ENCODE peak calls at places on chromosomes 2 and 18, in four cellular contexts. One of them, this sample, is unnamed.

GRCh38 chr2:196360650-196361049 is 189.3 kb upstream of the STK17B start:
- DNase-seq in SK-N-SH: no peak
- DNase-seq in HepG2: no peak
- DNase-seq in K562: no peak
- DNase-seq in this sample: no peak

GRCh38 chr2:231648579-231649174 is 56.0 kb downstream of the TEX44 start:
- DNase-seq in SK-N-SH: peak
- DNase-seq in HepG2: peak
- DNase-seq in K562: no peak
- DNase-seq in this sample: peak

GRCh38 chr2:166117491-166117890 is 10.3 kb downstream of the SCN1A start:
- DNase-seq in SK-N-SH: no peak
- DNase-seq in HepG2: no peak
- DNase-seq in K562: no peak
- DNase-seq in this sample: no peak

GRCh38 chr2:40511661-40512213 is 59.8 kb upstream of the SLC8A1 start:
- DNase-seq in SK-N-SH: no peak
- DNase-seq in HepG2: no peak
- DNase-seq in K562: no peak
- DNase-seq in this sample: no peak

GRCh38 chr18:13589316-13589715 is 137.0 kb downstream of the FAM210A start:
- DNase-seq in SK-N-SH: no peak
- DNase-seq in HepG2: no peak
- DNase-seq in K562: no peak
- DNase-seq in this sample: no peak

GRCh38 chr2:39671606-39672005 is 5.9 kb downstream of the TMEM178A start:
- DNase-seq in SK-N-SH: no peak
- DNase-seq in HepG2: no peak
- DNase-seq in K562: no peak
- DNase-seq in this sample: no peak

GRCh38 chr2:45652090-45653050 is 895 bp downstream of the PRKCE start:
- DNase-seq in SK-N-SH: peak
- DNase-seq in HepG2: no peak
- DNase-seq in K562: no peak
- DNase-seq in this sample: no peak

GRCh38 chr2:72689579-72690170 is 136.2 kb downstream of the EXOC6B start:
- DNase-seq in SK-N-SH: no peak
- DNase-seq in HepG2: no peak
- DNase-seq in K562: no peak
- DNase-seq in this sample: no peak

GRCh38 chr2:120503793-120504571 is 158.0 kb downstream of the INHBB start:
- DNase-seq in SK-N-SH: no peak
- DNase-seq in HepG2: peak
- DNase-seq in K562: no peak
- DNase-seq in this sample: no peak

GRCh38 chr2:119694994-119695521 is 16.1 kb downstream of the TMEM177 start:
- DNase-seq in SK-N-SH: no peak
- DNase-seq in HepG2: peak
- DNase-seq in K562: no peak
- DNase-seq in this sample: no peak

GRCh38 chr2:136957044-136957443 is 191.7 kb downstream of the THSD7B start:
- DNase-seq in SK-N-SH: no peak
- DNase-seq in HepG2: no peak
- DNase-seq in K562: no peak
- DNase-seq in this sample: no peak

GRCh38 chr2:212288308-212288707 is 250.3 kb downstream of the ERBB4 start:
- DNase-seq in SK-N-SH: no peak
- DNase-seq in HepG2: no peak
- DNase-seq in K562: no peak
- DNase-seq in this sample: no peak

GRCh38 chr2:200383380-200384110 is 77.1 kb downstream of the SPATS2L start:
- DNase-seq in SK-N-SH: no peak
- DNase-seq in HepG2: no peak
- DNase-seq in K562: no peak
- DNase-seq in this sample: no peak

GRCh38 chr2:239433777-239434396 is 33.1 kb upstream of the HDAC4 start:
- DNase-seq in SK-N-SH: no peak
- DNase-seq in HepG2: no peak
- DNase-seq in K562: no peak
- DNase-seq in this sample: peak

GRCh38 chr2:212227755-212228154 is 310.8 kb downstream of the ERBB4 start:
- DNase-seq in SK-N-SH: no peak
- DNase-seq in HepG2: peak
- DNase-seq in K562: no peak
- DNase-seq in this sample: peak

GRCh38 chr2:45354776-45355175 is 256.3 kb downstream of the SRBD1 start:
- DNase-seq in SK-N-SH: no peak
- DNase-seq in HepG2: no peak
- DNase-seq in K562: no peak
- DNase-seq in this sample: no peak

GRCh38 chr2:171836151-171836910 is 57.7 kb downstream of the SLC25A12 start:
- DNase-seq in SK-N-SH: no peak
- DNase-seq in HepG2: no peak
- DNase-seq in K562: no peak
- DNase-seq in this sample: no peak

GRCh38 chr18:80034852-80035406 is 695 bp downstream of the RBFA start:
- DNase-seq in SK-N-SH: no peak
- DNase-seq in HepG2: no peak
- DNase-seq in K562: no peak
- DNase-seq in this sample: no peak

GRCh38 chr2:6410265-6410664 is 455.4 kb downstream of the CMPK2 start:
- DNase-seq in SK-N-SH: no peak
- DNase-seq in HepG2: no peak
- DNase-seq in K562: no peak
- DNase-seq in this sample: no peak

GRCh38 chr18:46071894-46072867 is at the start of gene PSTPIP2:
- DNase-seq in SK-N-SH: peak
- DNase-seq in HepG2: no peak
- DNase-seq in K562: peak
- DNase-seq in this sample: peak

GRCh38 chr2:130896813-130897212 is 60.1 kb downstream of the ARHGEF4 start:
- DNase-seq in SK-N-SH: no peak
- DNase-seq in HepG2: no peak
- DNase-seq in K562: no peak
- DNase-seq in this sample: no peak

GRCh38 chr2:231613655-231614558 is 21.2 kb downstream of the TEX44 start:
- DNase-seq in SK-N-SH: peak
- DNase-seq in HepG2: peak
- DNase-seq in K562: peak
- DNase-seq in this sample: peak

GRCh38 chr2:81583311-81584108 is 1279.0 kb upstream of the LRRTM1 start:
- DNase-seq in SK-N-SH: no peak
- DNase-seq in HepG2: no peak
- DNase-seq in K562: no peak
- DNase-seq in this sample: no peak

GRCh38 chr18:46672062-46672970 is 15.3 kb upstream of the LOXHD1 start:
- DNase-seq in SK-N-SH: no peak
- DNase-seq in HepG2: no peak
- DNase-seq in K562: no peak
- DNase-seq in this sample: no peak

GRCh38 chr2:37816686-37817085 is 108.4 kb upstream of the RMDN2 start:
- DNase-seq in SK-N-SH: no peak
- DNase-seq in HepG2: no peak
- DNase-seq in K562: no peak
- DNase-seq in this sample: no peak

GRCh38 chr2:160417745-160418397 is 75.7 kb downstream of the RBMS1 start:
- DNase-seq in SK-N-SH: no peak
- DNase-seq in HepG2: no peak
- DNase-seq in K562: no peak
- DNase-seq in this sample: no peak

GRCh38 chr18:9643549-9643948 is 29.2 kb upstream of the PPP4R1 start:
- DNase-seq in SK-N-SH: no peak
- DNase-seq in HepG2: peak
- DNase-seq in K562: no peak
- DNase-seq in this sample: peak

GRCh38 chr18:63604791-63605567 is 17.8 kb downstream of the SERPINB13 start:
- DNase-seq in SK-N-SH: no peak
- DNase-seq in HepG2: no peak
- DNase-seq in K562: no peak
- DNase-seq in this sample: peak

GRCh38 chr18:79203017-79203605 is 133.9 kb downstream of the ATP9B start:
- DNase-seq in SK-N-SH: no peak
- DNase-seq in HepG2: no peak
- DNase-seq in K562: no peak
- DNase-seq in this sample: peak

GRCh38 chr18:23141022-23141999 is 6.0 kb downstream of the CABLES1 start:
- DNase-seq in SK-N-SH: peak
- DNase-seq in HepG2: peak
- DNase-seq in K562: no peak
- DNase-seq in this sample: no peak

GRCh38 chr2:38528008-38528442 is 74.7 kb downstream of the HNRNPLL start:
- DNase-seq in SK-N-SH: peak
- DNase-seq in HepG2: peak
- DNase-seq in K562: peak
- DNase-seq in this sample: no peak

GRCh38 chr2:150520887-150521664 is 33.6 kb upstream of the RND3 start:
- DNase-seq in SK-N-SH: no peak
- DNase-seq in HepG2: no peak
- DNase-seq in K562: no peak
- DNase-seq in this sample: no peak

GRCh38 chr18:54388203-54389142 is 30.8 kb downstream of the C18orf54 start:
- DNase-seq in SK-N-SH: no peak
- DNase-seq in HepG2: peak
- DNase-seq in K562: peak
- DNase-seq in this sample: peak

DNA sequence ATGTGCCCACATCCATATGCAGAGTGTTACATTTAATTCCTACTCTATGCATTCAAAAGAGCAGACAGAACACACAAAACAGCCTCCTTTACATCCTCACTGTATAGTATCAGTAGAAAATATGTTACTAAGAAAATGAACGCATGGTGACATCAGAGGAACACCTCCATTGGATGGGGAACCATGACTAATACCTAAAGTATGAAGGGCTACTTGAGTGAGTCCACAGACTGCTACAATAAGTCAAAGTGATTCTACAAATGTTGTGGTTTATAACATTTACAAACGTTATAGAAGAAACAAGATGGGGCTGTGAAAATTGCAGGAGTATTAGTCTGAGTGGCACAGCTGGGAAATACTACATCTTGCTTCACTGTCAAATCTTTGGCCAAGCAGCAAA is 1830.9 kb upstream of the PIK3C3 start:
- DNase-seq in SK-N-SH: no peak
- DNase-seq in HepG2: no peak
- DNase-seq in K562: no peak
- DNase-seq in this sample: no peak
- TF ChIP-seq ELF1 in SK-N-SH: no peak
- TF ChIP-seq ELF1 in HepG2: no peak
- TF ChIP-seq ELF1 in K562: no peak
- TF ChIP-seq ELF1 in this sample: no peak

DNA sequence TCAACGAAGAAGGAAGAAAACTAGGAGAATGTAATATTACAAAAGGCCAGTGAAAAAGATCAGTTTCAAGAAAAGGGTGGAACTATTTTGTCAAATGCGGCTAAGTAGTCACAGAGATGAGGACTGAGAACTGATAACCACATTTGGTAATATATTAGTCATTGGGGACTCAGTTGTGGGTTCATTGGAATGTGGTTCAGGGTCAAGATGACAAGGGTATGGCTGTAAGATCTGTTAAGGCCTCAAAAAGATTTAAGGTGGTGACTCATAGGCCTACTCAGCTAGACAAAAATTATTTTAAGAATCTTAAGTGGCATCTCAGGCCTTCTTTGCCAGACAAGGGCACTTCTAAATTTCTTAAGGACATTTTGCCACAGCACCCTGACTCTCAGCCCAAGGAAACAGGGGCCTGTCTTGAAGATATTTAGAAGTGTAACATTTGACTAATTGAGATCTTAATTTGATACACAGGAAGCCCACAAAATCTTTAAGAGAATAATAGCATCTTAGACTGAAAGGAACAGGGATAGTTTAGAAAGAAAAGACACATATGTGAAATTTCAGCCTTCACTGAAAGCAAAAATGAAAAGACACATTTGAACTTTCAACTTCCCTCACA is 81.3 kb downstream of the STRADB start:
- DNase-seq in SK-N-SH: no peak
- DNase-seq in HepG2: no peak
- DNase-seq in K562: peak
- DNase-seq in this sample: peak
- TF ChIP-seq ELF1 in SK-N-SH: no peak
- TF ChIP-seq ELF1 in HepG2: no peak
- TF ChIP-seq ELF1 in K562: no peak
- TF ChIP-seq ELF1 in this sample: no peak

GRCh38 chr18:68837665-68838390 is 39.9 kb downstream of the CCDC102B start:
- DNase-seq in SK-N-SH: no peak
- DNase-seq in HepG2: no peak
- DNase-seq in K562: no peak
- DNase-seq in this sample: no peak

GRCh38 chr18:68839701-68840100 is 41.8 kb downstream of the CCDC102B start:
- DNase-seq in SK-N-SH: no peak
- DNase-seq in HepG2: no peak
- DNase-seq in K562: no peak
- DNase-seq in this sample: no peak

GRCh38 chr18:68833756-68834155 is 35.9 kb downstream of the CCDC102B start:
- DNase-seq in SK-N-SH: no peak
- DNase-seq in HepG2: no peak
- DNase-seq in K562: no peak
- DNase-seq in this sample: no peak
- TF ChIP-seq ELF1 in SK-N-SH: no peak
- TF ChIP-seq ELF1 in HepG2: no peak
- TF ChIP-seq ELF1 in K562: no peak
- TF ChIP-seq ELF1 in this sample: no peak

GRCh38 chr2:129778608-129778877 is 200.9 kb upstream of the RAB6C start:
- DNase-seq in SK-N-SH: no peak
- DNase-seq in HepG2: no peak
- DNase-seq in K562: no peak
- DNase-seq in this sample: no peak
- TF ChIP-seq ELF1 in SK-N-SH: no peak
- TF ChIP-seq ELF1 in HepG2: no peak
- TF ChIP-seq ELF1 in K562: no peak
- TF ChIP-seq ELF1 in this sample: no peak

GRCh38 chr2:33240178-33240577 is 236.3 kb upstream of the RASGRP3 start:
- DNase-seq in SK-N-SH: no peak
- DNase-seq in HepG2: peak
- DNase-seq in K562: no peak
- DNase-seq in this sample: no peak

GRCh38 chr2:33236457-33236856 is 240.0 kb upstream of the RASGRP3 start:
- DNase-seq in SK-N-SH: no peak
- DNase-seq in HepG2: no peak
- DNase-seq in K562: no peak
- DNase-seq in this sample: no peak

GRCh38 chr2:33241581-33241980 is 234.9 kb upstream of the RASGRP3 start:
- DNase-seq in SK-N-SH: no peak
- DNase-seq in HepG2: no peak
- DNase-seq in K562: no peak
- DNase-seq in this sample: no peak

GRCh38 chr2:33241072-33241471 is 235.4 kb upstream of the RASGRP3 start:
- DNase-seq in SK-N-SH: no peak
- DNase-seq in HepG2: no peak
- DNase-seq in K562: no peak
- DNase-seq in this sample: no peak

DNA sequence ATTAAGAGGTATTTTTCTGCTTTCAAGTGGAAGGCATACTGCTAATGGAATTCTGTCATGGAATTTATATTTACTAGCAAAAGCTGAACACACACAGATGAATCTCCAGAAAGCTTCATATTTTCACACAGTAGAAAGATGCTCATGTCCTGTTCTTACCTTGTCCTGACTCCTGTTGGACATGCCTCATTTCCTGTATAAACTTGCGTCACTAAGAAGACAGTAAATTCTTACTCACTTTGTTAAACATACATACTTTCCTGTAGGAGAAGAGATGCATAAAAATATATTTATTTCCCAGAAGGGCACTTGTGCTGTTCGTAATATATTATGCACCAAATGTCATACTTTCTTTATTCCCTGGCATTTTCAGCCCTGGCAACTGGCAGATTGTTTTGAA is 238.3 kb upstream of the RASGRP3 start:
- DNase-seq in SK-N-SH: no peak
- DNase-seq in HepG2: no peak
- DNase-seq in K562: no peak
- DNase-seq in this sample: no peak
- TF ChIP-seq ELF1 in SK-N-SH: no peak
- TF ChIP-seq ELF1 in HepG2: no peak
- TF ChIP-seq ELF1 in K562: no peak
- TF ChIP-seq ELF1 in this sample: no peak

This sample was measured in HCT116.